ENCODE peak calls at places on chromosomes 6 and 20, in seven cellular contexts. D is left ventricle myocardium inferior, Y is lower lobe of right lung, C is B cell, G is progenitor cell of endocrine pancreas, I is stomach, R is AG09309. Q is an unnamed sample.

GRCh38 chr6:98094696-98095095 is 739.7 kb upstream of the POU3F2 start:
- DNase-seq in G (no peak), D (no peak), C (no peak), I (no peak), Y (no peak), R (no peak), Q (no peak)

GRCh38 chr20:56875052-56875663 is 246.1 kb downstream of the TFAP2C start:
- DNase-seq in Y (no peak), R (peak; percentile 11), C (no peak), G (no peak), D (no peak), I (no peak), Q (no peak)

GRCh38 chr6:118591897-118592296 is 43.8 kb downstream of the PLN start:
- DNase-seq in R (no peak), Y (no peak), C (no peak), G (no peak), D (no peak), I (no peak), Q (no peak)

GRCh38 chr6:14382381-14383236 is 265.0 kb downstream of the CD83 start:
- DNase-seq in G (no peak), D (no peak), R (no peak), C (no peak), Y (no peak), I (no peak), Q (no peak)

GRCh38 chr6:144219056-144219685 is 66.0 kb upstream of the UTRN start:
- DNase-seq in D (no peak), G (no peak), I (no peak), R (peak; percentile 46), C (peak; percentile 43), Y (no peak), Q (peak; percentile 59)

GRCh38 chr6:45163952-45164766 is 164.0 kb upstream of the RUNX2 start:
- DNase-seq in R (no peak), I (no peak), D (no peak), G (no peak), Y (no peak), C (no peak), Q (peak; percentile 38)

GRCh38 chr20:22700387-22700786 is 116.0 kb upstream of the FOXA2 start:
- DNase-seq in R (no peak), C (no peak), D (no peak), Y (no peak), G (no peak), I (no peak), Q (no peak)

GRCh38 chr6:70764706-70765105 is 97.0 kb downstream of the SMAP1 start:
- DNase-seq in D (no peak), I (no peak), G (no peak), R (no peak), Y (no peak), C (no peak), Q (no peak)

GRCh38 chr6:143822584-143823024 is 20.5 kb upstream of the LTV1 start:
- DNase-seq in Y (no peak), C (no peak), G (no peak), D (no peak), I (peak; percentile 35), R (peak; percentile 46), Q (no peak)

GRCh38 chr20:10843161-10843711 is 169.4 kb upstream of the JAG1 start:
- DNase-seq in I (no peak), G (no peak), C (no peak), D (no peak), Y (no peak), R (no peak), Q (no peak)

GRCh38 chr6:109008061-109008460 is 86.6 kb downstream of the SESN1 start:
- DNase-seq in D (no peak), R (no peak), Y (no peak), I (no peak), G (no peak), C (no peak), Q (peak; percentile 25)

GRCh38 chr6:24933266-24933665 is 2.5 kb downstream of the RIPOR2 start:
- DNase-seq in Y (no peak), C (no peak), I (no peak), G (no peak), R (no peak), D (no peak), Q (no peak)

GRCh38 chr6:109349419-109349987 is 32.8 kb downstream of the CD164 start:
- DNase-seq in D (no peak), I (peak; percentile 73), R (peak; percentile 50), Y (no peak), C (no peak), G (no peak), Q (no peak)

GRCh38 chr20:41308726-41309413 is 8.7 kb downstream of the ZHX3 start:
- DNase-seq in R (no peak), I (no peak), Y (no peak), G (no peak), C (no peak), D (no peak), Q (no peak)

GRCh38 chr20:34302312-34302722 is 838 bp downstream of the AHCY start:
- DNase-seq in Y (no peak), D (no peak), C (peak; percentile 17), I (no peak), R (no peak), G (no peak), Q (no peak)

GRCh38 chr20:8443464-8444072 is 311.5 kb downstream of the PLCB1 start:
- DNase-seq in I (no peak), C (no peak), G (no peak), Y (no peak), R (no peak), D (no peak), Q (no peak)

GRCh38 chr6:111759836-111760785 is 113.1 kb downstream of the FYN start:
- DNase-seq in G (no peak), C (no peak), I (no peak), D (no peak), Y (no peak), R (peak; percentile 63), Q (no peak)

GRCh38 chr6:46325561-46326525 is 155.1 kb upstream of the ENPP5 start:
- DNase-seq in I (no peak), R (peak; percentile 38), C (no peak), D (no peak), Y (peak; percentile 41), G (no peak), Q (peak; percentile 20)

GRCh38 chr20:62776692-62777527 is 19.4 kb upstream of the MRGBP start:
- DNase-seq in G (no peak), R (no peak), I (peak; percentile 60), Y (no peak), D (no peak), C (peak; percentile 57), Q (peak; percentile 84)

GRCh38 chr6:56595490-56596122 is 47.1 kb downstream of the DST start:
- DNase-seq in G (no peak), C (peak; percentile 50), I (peak; percentile 34), R (no peak), D (no peak), Y (no peak), Q (peak; percentile 27)

GRCh38 chr6:169618526-169619490 is 83.0 kb downstream of the WDR27 start:
- DNase-seq in Y (no peak), R (peak; percentile 99), G (no peak), D (no peak), I (no peak), C (no peak), Q (no peak)

GRCh38 chr6:25290306-25291060 is 11.3 kb downstream of the CARMIL1 start:
- DNase-seq in G (no peak), D (no peak), R (no peak), Y (no peak), C (no peak), I (no peak), Q (no peak)

GRCh38 chr20:40689943-40690835 is 1.2 kb upstream of the MAFB start:
- DNase-seq in I (peak; percentile 90), D (peak; percentile 93), R (peak; percentile 55), Y (peak; percentile 96), G (peak; percentile 91), C (peak; percentile 71), Q (peak; percentile 89)

GRCh38 chr6:83615025-83615999 is 93.6 kb downstream of the SNAP91 start:
- DNase-seq in I (no peak), C (peak; percentile 20), R (peak; percentile 5), Y (no peak), D (no peak), G (no peak), Q (peak; percentile 34)

GRCh38 chr6:99789767-99790166 is 183.1 kb downstream of the PRDM13 start:
- DNase-seq in G (no peak), R (no peak), I (no peak), D (no peak), C (no peak), Y (no peak), Q (no peak)

GRCh38 chr6:99790679-99791078 is 184.0 kb downstream of the PRDM13 start:
- DNase-seq in R (no peak), D (no peak), I (no peak), G (no peak), Y (no peak), C (no peak), Q (no peak)
- TF ChIP-seq CTCF in R (no peak), D (peak; percentile 10), I (peak; percentile 14), G (peak; percentile 41), Y (no peak), C (peak; percentile 21), Q (peak; percentile 10)

DNA sequence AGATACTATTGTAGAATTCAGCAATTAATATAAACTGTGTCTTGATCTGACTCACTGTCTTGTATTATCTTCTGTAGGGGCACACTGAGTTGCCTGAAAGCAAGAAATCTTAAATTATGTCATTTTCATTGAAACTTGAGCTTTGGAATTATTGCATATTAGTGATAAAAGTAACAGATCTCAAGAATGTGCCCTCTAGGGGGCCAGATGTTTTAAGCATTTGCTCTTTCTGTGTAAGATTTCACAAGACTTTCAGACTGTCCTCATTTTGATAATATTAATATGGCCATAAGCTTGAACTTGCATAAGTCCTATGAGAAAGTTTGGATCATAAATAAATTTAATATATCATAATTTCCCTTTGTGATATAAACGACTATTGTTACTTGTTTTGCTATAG is 55.5 kb upstream of the MYO6 start:
- DNase-seq in I (no peak), Y (no peak), R (peak; percentile 4), D (no peak), C (no peak), G (no peak), Q (no peak)
- TF ChIP-seq CTCF in I (no peak), Y (no peak), R (peak; percentile 15), D (no peak), C (no peak), G (peak; percentile 20), Q (no peak)

GRCh38 chr6:2989332-2990178 is 10.1 kb upstream of the NQO2 start:
- DNase-seq in R (peak; percentile 98), I (peak; percentile 86), G (peak; percentile 47), Y (peak; percentile 86), D (peak; percentile 66), C (peak; percentile 93), Q (peak; percentile 79)
- TF ChIP-seq CTCF in R (no peak), I (no peak), G (peak; percentile 5), Y (peak; percentile 53), D (no peak), C (peak; percentile 58), Q (no peak)

DNA sequence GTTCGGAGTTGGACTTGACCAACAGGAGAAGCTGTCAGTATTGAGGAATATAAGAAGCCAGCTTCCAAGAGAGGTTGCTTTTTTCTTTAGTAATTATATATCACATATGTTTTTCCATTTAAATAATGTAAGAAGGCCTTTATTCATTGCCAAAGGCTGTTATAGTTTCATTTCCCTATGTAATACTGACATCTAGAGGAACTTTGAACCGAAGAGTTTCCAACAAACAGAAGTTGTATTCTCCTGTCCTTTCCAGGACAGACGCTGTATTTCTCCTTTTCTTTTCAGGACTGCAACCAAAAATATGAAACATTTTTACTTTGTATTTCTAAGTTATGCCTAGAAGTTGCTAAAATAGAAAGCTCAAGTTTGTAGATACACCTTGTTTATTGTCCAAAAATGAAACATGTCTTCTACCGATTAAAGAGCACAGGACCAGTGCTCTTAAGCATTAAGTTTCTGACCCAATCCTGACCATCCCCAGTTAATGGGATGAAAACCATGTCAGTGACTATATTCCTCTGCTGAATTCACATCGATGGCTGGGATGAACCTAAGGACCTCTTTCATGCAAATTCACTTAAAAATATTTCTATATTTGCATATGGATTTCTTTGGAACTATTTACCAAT is 55.1 kb downstream of the MYLK4 start:
- DNase-seq in G (no peak), I (no peak), R (no peak), Y (no peak), D (no peak), C (peak; percentile 22), Q (peak; percentile 53)
- TF ChIP-seq CTCF in G (peak; percentile 41), I (peak; percentile 10), R (peak; percentile 41), Y (no peak), D (peak; percentile 57), C (peak; percentile 66), Q (peak; percentile 28)

Q was measured in GM13976.